ENCODE peak calls at places on chromosomes 5 and 9, in six cellular contexts. C is T-helper 2 cell, P is keratinocyte, D is Daoy, U is mucosa of gallbladder, Q is NCI-H187 treated with DMSO at 0.1 percent for 48 hours. X is an unnamed sample.
A peak's percentile ranks its signal among the peaks of the same experiment; 100 is the strongest.

GRCh38 chr9:103397868-103398600 is 402.9 kb downstream of the CYLC2 start:
- DNase-seq in C (no peak), P (no peak), D (no peak), U (peak; percentile 46), Q (peak; percentile 0), X (peak; percentile 51)

GRCh38 chr5:58458851-58459275 is 1.0 kb downstream of the PLK2 start:
- DNase-seq in C (no peak), P (no peak), D (peak; percentile 35), U (no peak), Q (no peak), X (peak; percentile 43)

GRCh38 chr9:122277285-122277897 is 12.7 kb downstream of the MRRF start:
- DNase-seq in C (no peak), P (no peak), D (no peak), U (no peak), Q (no peak), X (no peak)

GRCh38 chr5:151903243-151903653 is 21.4 kb downstream of the GLRA1 start:
- DNase-seq in C (no peak), P (no peak), D (no peak), U (no peak), Q (no peak), X (no peak)

GRCh38 chr9:121271368-121272351 is 3.7 kb downstream of the GSN start:
- DNase-seq in C (no peak), P (no peak), D (peak; percentile 79), U (peak; percentile 60), Q (no peak), X (no peak)

GRCh38 chr5:175351126-175351525 is 92.9 kb downstream of the DRD1 start:
- DNase-seq in C (no peak), P (no peak), D (no peak), U (no peak), Q (no peak), X (no peak)

GRCh38 chr5:127290946-127291763 is 559 bp downstream of the MEGF10 start:
- DNase-seq in C (no peak), P (no peak), D (no peak), U (no peak), Q (no peak), X (no peak)

GRCh38 chr5:167796636-167797035 is 494.8 kb upstream of the WWC1 start:
- DNase-seq in C (no peak), P (no peak), D (no peak), U (no peak), Q (no peak), X (no peak)

GRCh38 chr9:127876026-127876763 is 1.3 kb downstream of the AK1 start:
- DNase-seq in C (no peak), P (no peak), D (no peak), U (no peak), Q (no peak), X (no peak)

GRCh38 chr5:123097871-123098735 is 9.1 kb downstream of the PRDM6 start:
- DNase-seq in C (no peak), P (no peak), D (no peak), U (no peak), Q (no peak), X (no peak)

GRCh38 chr5:54450542-54450941 is 5.0 kb upstream of the HSPB3 start:
- DNase-seq in C (no peak), P (no peak), D (no peak), U (no peak), Q (no peak), X (no peak)

GRCh38 chr9:92406506-92406905 is 2.1 kb upstream of the OGN start:
- DNase-seq in C (no peak), P (no peak), D (no peak), U (peak; percentile 38), Q (no peak), X (no peak)

GRCh38 chr5:73437126-73438047 is 11.2 kb downstream of the FOXD1 start:
- DNase-seq in C (no peak), P (no peak), D (peak; percentile 75), U (no peak), Q (no peak), X (no peak)

GRCh38 chr5:121746763-121747162 is 104.9 kb upstream of the FTMT start:
- DNase-seq in C (no peak), P (no peak), D (no peak), U (no peak), Q (no peak), X (no peak)

GRCh38 chr5:23740029-23740428 is 232.6 kb downstream of the PRDM9 start:
- DNase-seq in C (no peak), P (no peak), D (no peak), U (no peak), Q (no peak), X (no peak)

GRCh38 chr9:73143606-73144328 is 7.9 kb upstream of the ANXA1 start:
- DNase-seq in C (no peak), P (no peak), D (peak; percentile 79), U (no peak), Q (no peak), X (no peak)

GRCh38 chr5:36569456-36569855 is 37.0 kb upstream of the SLC1A3 start:
- DNase-seq in C (no peak), P (no peak), D (peak; percentile 45), U (no peak), Q (no peak), X (no peak)

GRCh38 chr5:77443670-77444069 is 48.4 kb downstream of the WDR41 start:
- DNase-seq in C (no peak), P (no peak), D (no peak), U (no peak), Q (no peak), X (no peak)

GRCh38 chr5:36396640-36397039 is 94.9 kb upstream of the RANBP3L start:
- DNase-seq in C (no peak), P (no peak), D (peak; percentile 61), U (no peak), Q (no peak), X (peak; percentile 35)

GRCh38 chr5:163408311-163408923 is 29.0 kb upstream of the CCNG1 start:
- DNase-seq in C (peak; percentile 27), P (no peak), D (peak; percentile 69), U (peak; percentile 62), Q (no peak), X (peak; percentile 20)

GRCh38 chr9:93112864-93113389 is 16.9 kb downstream of the CARD19 start:
- DNase-seq in C (no peak), P (no peak), D (no peak), U (no peak), Q (no peak), X (no peak)

GRCh38 chr5:171492781-171493180 is 73.3 kb downstream of the FGF18 start:
- DNase-seq in C (no peak), P (no peak), D (no peak), U (no peak), Q (no peak), X (no peak)

GRCh38 chr9:126504086-126504976 is 109.4 kb upstream of the LMX1B start:
- DNase-seq in C (no peak), P (no peak), D (no peak), U (no peak), Q (no peak), X (no peak)

GRCh38 chr5:135230326-135230925 is 168.6 kb downstream of the MACROH2A1 start:
- DNase-seq in C (no peak), P (no peak), D (peak; percentile 82), U (peak; percentile 45), Q (no peak), X (peak; percentile 29)

GRCh38 chr5:34895641-34896419 is 19.5 kb downstream of the RAD1 start:
- DNase-seq in C (no peak), P (no peak), D (no peak), U (no peak), Q (no peak), X (no peak)

GRCh38 chr5:153504726-153505125 is 14.3 kb downstream of the GRIA1 start:
- DNase-seq in C (no peak), P (no peak), D (no peak), U (no peak), Q (no peak), X (no peak)

GRCh38 chr9:79371301-79371700 is 200.5 kb upstream of the TLE4 start:
- DNase-seq in C (no peak), P (no peak), D (no peak), U (no peak), Q (no peak), X (no peak)

GRCh38 chr9:33155393-33155792 is 11.7 kb downstream of the B4GALT1 start:
- DNase-seq in C (no peak), P (no peak), D (no peak), U (no peak), Q (no peak), X (no peak)

GRCh38 chr5:35884125-35884788 is 27.6 kb downstream of the IL7R start:
- DNase-seq in C (no peak), P (peak; percentile 90), D (peak; percentile 88), U (no peak), Q (no peak), X (no peak)

GRCh38 chr5:110790673-110791072 is 51.9 kb downstream of the SLC25A46 start:
- DNase-seq in C (no peak), P (no peak), D (peak; percentile 20), U (no peak), Q (no peak), X (no peak)

GRCh38 chr5:78690593-78690972 is 42.0 kb upstream of the LHFPL2 start:
- DNase-seq in C (no peak), P (no peak), D (no peak), U (no peak), Q (no peak), X (no peak)

GRCh38 chr9:86549434-86549833 is 195.2 kb upstream of the TUT7 start:
- DNase-seq in C (no peak), P (no peak), D (peak; percentile 83), U (no peak), Q (no peak), X (no peak)

GRCh38 chr5:143446535-143447226 is 43.2 kb upstream of the NR3C1 start:
- DNase-seq in C (no peak), P (no peak), D (no peak), U (no peak), Q (no peak), X (no peak)

X was measured in HepG2.